ENCODE peak calls at places on chromosomes 1 and 21, in five cellular contexts. One of them, this sample, is unnamed. For H3K79me2, the result is how much of the 10 kb centered on the place peaks cover.

GRCh38 chr1:224513787-224514209 is 79.2 kb upstream of the WDR26 start:
- DNase-seq in GM23338: peak
- DNase-seq in neural progenitor cell: peak
- DNase-seq in HCT116: peak
- DNase-seq in PC-3: peak
- DNase-seq in this sample: peak

GRCh38 chr21:45358261-45358670 is 46.7 kb upstream of the COL18A1 start:
- DNase-seq in GM23338: no peak
- DNase-seq in neural progenitor cell: no peak
- DNase-seq in HCT116: no peak
- DNase-seq in PC-3: no peak
- DNase-seq in this sample: no peak

GRCh38 chr21:15754640-15755039 is 24.9 kb downstream of the USP25 start:
- DNase-seq in GM23338: no peak
- DNase-seq in neural progenitor cell: no peak
- DNase-seq in HCT116: no peak
- DNase-seq in PC-3: peak
- DNase-seq in this sample: no peak

GRCh38 chr1:172180886-172181285 is 239.6 kb upstream of the C1orf105 start:
- DNase-seq in GM23338: peak
- DNase-seq in neural progenitor cell: no peak
- DNase-seq in HCT116: no peak
- DNase-seq in PC-3: no peak
- DNase-seq in this sample: no peak

GRCh38 chr1:230277201-230277771 is 148.8 kb downstream of the PGBD5 start:
- DNase-seq in GM23338: peak
- DNase-seq in neural progenitor cell: peak
- DNase-seq in HCT116: no peak
- DNase-seq in PC-3: no peak
- DNase-seq in this sample: peak

GRCh38 chr1:5428391-5428790 is 563.8 kb downstream of the NPHP4 start:
- DNase-seq in GM23338: no peak
- DNase-seq in neural progenitor cell: no peak
- DNase-seq in HCT116: no peak
- DNase-seq in PC-3: no peak
- DNase-seq in this sample: no peak

GRCh38 chr1:101314244-101314643 is 77.4 kb downstream of the S1PR1 start:
- DNase-seq in GM23338: no peak
- DNase-seq in neural progenitor cell: no peak
- DNase-seq in HCT116: no peak
- DNase-seq in PC-3: peak
- DNase-seq in this sample: no peak

GRCh38 chr1:19391596-19391981 is 79.5 kb downstream of the SLC66A1 start:
- DNase-seq in GM23338: no peak
- DNase-seq in neural progenitor cell: no peak
- DNase-seq in HCT116: no peak
- DNase-seq in PC-3: no peak
- DNase-seq in this sample: no peak

GRCh38 chr1:209576392-209576791 is 7.1 kb upstream of the CAMK1G start:
- DNase-seq in GM23338: peak
- DNase-seq in neural progenitor cell: peak
- DNase-seq in HCT116: no peak
- DNase-seq in PC-3: no peak
- DNase-seq in this sample: no peak

GRCh38 chr1:32286763-32287162 is 5.1 kb upstream of the HDAC1 start:
- DNase-seq in GM23338: peak
- DNase-seq in neural progenitor cell: no peak
- DNase-seq in HCT116: no peak
- DNase-seq in PC-3: no peak
- DNase-seq in this sample: no peak

GRCh38 chr1:32289256-32289655 is 2.6 kb upstream of the HDAC1 start:
- DNase-seq in GM23338: no peak
- DNase-seq in neural progenitor cell: no peak
- DNase-seq in HCT116: no peak
- DNase-seq in PC-3: peak
- DNase-seq in this sample: no peak

GRCh38 chr1:32291145-32291707 is 657 bp upstream of the HDAC1 start:
- DNase-seq in GM23338: no peak
- DNase-seq in neural progenitor cell: no peak
- DNase-seq in HCT116: no peak
- DNase-seq in PC-3: peak
- DNase-seq in this sample: no peak

GRCh38 chr1:32291708-32292508 is at the start of gene HDAC1:
- DNase-seq in GM23338: peak
- DNase-seq in neural progenitor cell: peak
- DNase-seq in HCT116: peak
- DNase-seq in PC-3: peak
- DNase-seq in this sample: peak
- TF ChIP-seq EZH2phosphoT487 in GM23338: no peak
- TF ChIP-seq EZH2phosphoT487 in neural progenitor cell: no peak
- TF ChIP-seq EZH2phosphoT487 in HCT116: no peak
- TF ChIP-seq EZH2phosphoT487 in PC-3: no peak
- TF ChIP-seq EZH2phosphoT487 in this sample: no peak

DNA sequence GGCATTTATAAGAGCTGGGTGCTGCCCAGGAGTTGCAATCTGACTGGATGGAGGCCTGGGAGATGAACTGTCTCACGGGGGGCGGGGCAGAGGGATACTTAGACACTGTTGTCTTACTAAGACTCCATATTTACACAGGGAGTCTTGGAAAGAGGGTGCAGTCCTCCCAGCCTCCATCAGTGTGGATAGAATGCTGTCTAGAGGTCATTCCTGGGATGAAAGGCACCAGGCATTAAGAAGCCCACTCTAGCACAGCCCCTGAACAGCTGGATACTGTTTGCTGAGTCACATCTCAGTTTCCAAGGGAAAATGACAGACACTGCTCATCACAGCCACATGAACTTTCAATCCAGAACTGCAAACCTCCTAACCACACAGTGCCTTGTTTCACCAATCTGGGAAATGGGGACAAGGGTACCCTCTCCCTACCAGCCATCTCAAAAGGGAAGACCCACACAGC is 43.3 kb downstream of the SSBP3 start:
- DNase-seq in GM23338: no peak
- DNase-seq in neural progenitor cell: no peak
- DNase-seq in HCT116: no peak
- DNase-seq in PC-3: no peak
- DNase-seq in this sample: no peak
- H3K79me2 ChIP-seq in GM23338: half or more
- H3K79me2 ChIP-seq in neural progenitor cell: half or more
- H3K79me2 ChIP-seq in HCT116: under half
- H3K79me2 ChIP-seq in PC-3: under half
- H3K79me2 ChIP-seq in this sample: under half

DNA sequence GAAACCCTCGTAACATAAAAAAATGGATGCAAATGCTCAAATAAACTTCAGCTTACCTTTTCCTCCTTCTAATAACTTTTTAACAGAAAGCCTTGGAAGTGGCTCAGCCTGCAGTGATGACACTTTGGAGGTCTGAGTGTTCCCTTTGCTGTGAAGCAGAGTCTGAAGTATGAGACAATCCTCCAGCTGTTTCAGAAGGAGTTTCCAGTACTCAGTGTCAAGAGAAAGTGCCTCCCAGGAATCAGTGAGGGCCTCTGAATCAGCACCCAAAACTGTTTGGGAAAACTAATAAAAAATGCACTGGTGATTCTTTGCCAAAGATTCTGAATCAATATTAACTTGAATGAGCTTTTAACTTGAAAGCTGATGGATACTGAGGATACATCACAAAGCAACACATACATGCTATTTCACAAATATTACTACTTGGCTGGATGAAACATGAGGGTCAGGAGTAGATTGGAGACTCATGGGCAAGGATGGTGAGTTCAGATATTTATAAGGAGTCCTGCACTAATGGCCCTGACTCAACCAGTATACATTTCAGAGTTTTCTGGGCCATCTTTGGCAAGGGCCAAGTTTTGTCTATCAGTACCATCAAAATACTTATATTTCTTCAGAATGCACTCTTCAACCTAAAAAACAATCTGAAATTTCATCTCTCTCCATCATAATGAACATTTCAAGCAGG is 77.0 kb downstream of the IARS2 start:
- DNase-seq in GM23338: no peak
- DNase-seq in neural progenitor cell: no peak
- DNase-seq in HCT116: no peak
- DNase-seq in PC-3: no peak
- DNase-seq in this sample: no peak
- TF ChIP-seq EZH2phosphoT487 in GM23338: no peak
- TF ChIP-seq EZH2phosphoT487 in neural progenitor cell: no peak
- TF ChIP-seq EZH2phosphoT487 in HCT116: no peak
- TF ChIP-seq EZH2phosphoT487 in PC-3: no peak
- TF ChIP-seq EZH2phosphoT487 in this sample: no peak

GRCh38 chr1:3606779-3607702 is 4.3 kb downstream of the MEGF6 start:
- DNase-seq in GM23338: no peak
- DNase-seq in neural progenitor cell: no peak
- DNase-seq in HCT116: no peak
- DNase-seq in PC-3: no peak
- DNase-seq in this sample: no peak
- H3K79me2 ChIP-seq in GM23338: under half
- H3K79me2 ChIP-seq in neural progenitor cell: under half
- H3K79me2 ChIP-seq in HCT116: under half
- H3K79me2 ChIP-seq in PC-3: under half
- H3K79me2 ChIP-seq in this sample: under half

GRCh38 chr1:34781071-34781843 is at the start of gene GJB3:
- DNase-seq in GM23338: peak
- DNase-seq in neural progenitor cell: peak
- DNase-seq in HCT116: no peak
- DNase-seq in PC-3: peak
- DNase-seq in this sample: no peak
- TF ChIP-seq EZH2phosphoT487 in GM23338: no peak
- TF ChIP-seq EZH2phosphoT487 in neural progenitor cell: peak
- TF ChIP-seq EZH2phosphoT487 in HCT116: no peak
- TF ChIP-seq EZH2phosphoT487 in PC-3: no peak
- TF ChIP-seq EZH2phosphoT487 in this sample: no peak

DNA sequence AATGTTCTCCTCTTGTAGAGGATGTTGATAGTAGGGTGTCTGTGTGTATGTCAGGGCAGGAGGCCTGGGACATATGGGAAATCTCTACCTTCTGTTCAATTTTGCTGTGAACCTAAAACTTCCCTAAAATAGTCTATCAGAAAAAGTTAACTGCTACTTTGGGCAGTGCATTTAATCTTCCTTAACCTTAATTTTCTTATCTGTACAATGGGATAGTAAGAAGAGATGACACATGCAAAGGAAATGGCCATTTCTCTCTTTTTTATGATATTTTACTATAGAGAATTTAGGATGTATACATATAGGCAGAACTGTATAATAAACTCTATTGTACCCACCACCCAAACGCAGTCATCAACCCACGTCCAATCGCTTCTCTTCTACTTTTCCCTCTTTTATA is 8.6 kb downstream of the AGO3 start:
- DNase-seq in GM23338: no peak
- DNase-seq in neural progenitor cell: no peak
- DNase-seq in HCT116: no peak
- DNase-seq in PC-3: no peak
- DNase-seq in this sample: no peak
- H3K79me2 ChIP-seq in GM23338: half or more
- H3K79me2 ChIP-seq in neural progenitor cell: half or more
- H3K79me2 ChIP-seq in HCT116: half or more
- H3K79me2 ChIP-seq in PC-3: half or more
- H3K79me2 ChIP-seq in this sample: half or more

DNA sequence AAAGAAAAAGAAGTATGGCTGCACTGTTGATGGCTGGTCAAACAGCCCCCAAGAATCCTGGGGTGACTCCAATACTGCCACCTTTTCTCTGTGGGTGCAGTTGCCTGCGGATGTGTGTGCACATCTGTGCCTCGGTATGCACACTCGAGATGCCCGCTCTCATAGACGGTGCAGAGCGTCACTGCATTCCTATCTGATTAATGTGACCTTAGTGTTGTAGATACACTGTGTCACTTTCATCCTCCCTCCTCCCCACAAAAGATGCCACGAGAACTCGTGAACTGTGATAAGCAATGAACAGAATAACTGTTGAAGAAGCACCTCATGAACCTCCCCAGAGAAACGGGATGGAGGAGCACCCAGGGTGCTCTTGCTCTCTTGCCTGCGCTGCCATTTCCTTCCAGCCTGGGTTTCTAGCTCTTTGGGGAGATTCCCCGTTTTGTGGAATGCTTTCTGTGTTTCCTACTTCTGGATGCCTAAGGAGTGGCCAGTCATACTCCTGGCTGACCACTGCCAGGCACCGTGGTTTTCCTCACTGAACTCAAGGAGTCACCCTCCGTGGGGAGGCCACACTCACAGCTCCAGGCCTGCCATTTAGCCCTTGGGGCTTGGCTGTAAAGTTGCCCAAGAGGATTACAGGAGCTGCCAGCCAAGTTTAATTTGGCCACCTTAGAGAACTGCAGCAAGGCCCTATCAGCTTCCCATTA is 32.0 kb downstream of the NTPCR start:
- DNase-seq in GM23338: no peak
- DNase-seq in neural progenitor cell: no peak
- DNase-seq in HCT116: no peak
- DNase-seq in PC-3: peak
- DNase-seq in this sample: no peak
- TF ChIP-seq EZH2phosphoT487 in GM23338: no peak
- TF ChIP-seq EZH2phosphoT487 in neural progenitor cell: no peak
- TF ChIP-seq EZH2phosphoT487 in HCT116: no peak
- TF ChIP-seq EZH2phosphoT487 in PC-3: no peak
- TF ChIP-seq EZH2phosphoT487 in this sample: no peak

GRCh38 chr1:21028520-21029145 is 148.1 kb downstream of the EIF4G3 start:
- DNase-seq in GM23338: no peak
- DNase-seq in neural progenitor cell: no peak
- DNase-seq in HCT116: no peak
- DNase-seq in PC-3: no peak
- DNase-seq in this sample: no peak

GRCh38 chr1:21022279-21023040 is 154.2 kb downstream of the EIF4G3 start:
- DNase-seq in GM23338: no peak
- DNase-seq in neural progenitor cell: no peak
- DNase-seq in HCT116: peak
- DNase-seq in PC-3: peak
- DNase-seq in this sample: peak

GRCh38 chr1:21024918-21025317 is 151.8 kb downstream of the EIF4G3 start:
- DNase-seq in GM23338: no peak
- DNase-seq in neural progenitor cell: no peak
- DNase-seq in HCT116: no peak
- DNase-seq in PC-3: no peak
- DNase-seq in this sample: no peak

GRCh38 chr1:21030201-21030600 is 146.5 kb downstream of the EIF4G3 start:
- DNase-seq in GM23338: no peak
- DNase-seq in neural progenitor cell: no peak
- DNase-seq in HCT116: no peak
- DNase-seq in PC-3: no peak
- DNase-seq in this sample: no peak

DNA sequence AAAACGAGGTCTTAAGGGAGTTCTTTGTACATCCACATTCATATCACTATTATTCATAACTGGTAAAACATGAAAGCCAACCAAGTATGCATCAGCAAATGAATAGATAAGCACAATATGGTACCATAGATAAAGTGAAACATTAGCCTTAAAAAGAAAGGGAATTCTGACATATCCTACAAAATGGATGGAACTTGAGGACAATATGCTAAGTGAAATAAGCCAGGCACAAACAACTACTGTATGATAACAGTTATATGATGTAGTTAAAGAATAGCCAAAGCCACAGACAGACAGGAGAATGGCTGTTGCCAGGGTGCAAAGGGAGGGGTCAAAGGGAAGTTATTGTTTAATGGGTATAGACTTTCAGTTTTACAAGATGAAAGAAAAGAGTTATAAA is 148.9 kb downstream of the EIF4G3 start:
- DNase-seq in GM23338: no peak
- DNase-seq in neural progenitor cell: no peak
- DNase-seq in HCT116: no peak
- DNase-seq in PC-3: no peak
- DNase-seq in this sample: no peak
- H3K79me2 ChIP-seq in GM23338: half or more
- H3K79me2 ChIP-seq in neural progenitor cell: half or more
- H3K79me2 ChIP-seq in HCT116: under half
- H3K79me2 ChIP-seq in PC-3: under half
- H3K79me2 ChIP-seq in this sample: under half

GRCh38 chr1:206048582-206048981 is 4.4 kb upstream of the RHEX start:
- DNase-seq in GM23338: peak
- DNase-seq in neural progenitor cell: peak
- DNase-seq in HCT116: no peak
- DNase-seq in PC-3: no peak
- DNase-seq in this sample: no peak
- TF ChIP-seq EZH2phosphoT487 in GM23338: no peak
- TF ChIP-seq EZH2phosphoT487 in neural progenitor cell: no peak
- TF ChIP-seq EZH2phosphoT487 in HCT116: no peak
- TF ChIP-seq EZH2phosphoT487 in PC-3: no peak
- TF ChIP-seq EZH2phosphoT487 in this sample: no peak

This sample was measured in OCI-LY7.